ENCODE peak calls at places on chromosome 7, in seven cellular contexts. One of them, this sample, is unnamed.

GRCh38 chr7:93148135-93148534 is at the start of gene SAMD9L:
- DNase-seq in NB4: peak
- DNase-seq in tibial nerve: no peak
- DNase-seq in tibial artery: no peak
- DNase-seq in neural progenitor cell: no peak
- DNase-seq in BJ: no peak
- DNase-seq in upper lobe of right lung: no peak
- DNase-seq in this sample: no peak

GRCh38 chr7:4023502-4023901 is 658.6 kb upstream of the FOXK1 start:
- DNase-seq in NB4: no peak
- DNase-seq in tibial nerve: no peak
- DNase-seq in tibial artery: no peak
- DNase-seq in neural progenitor cell: no peak
- DNase-seq in BJ: no peak
- DNase-seq in upper lobe of right lung: no peak
- DNase-seq in this sample: no peak

GRCh38 chr7:54931532-54931931 is 87.3 kb upstream of the EGFR start:
- DNase-seq in NB4: no peak
- DNase-seq in tibial nerve: no peak
- DNase-seq in tibial artery: no peak
- DNase-seq in neural progenitor cell: no peak
- DNase-seq in BJ: no peak
- DNase-seq in upper lobe of right lung: no peak
- DNase-seq in this sample: no peak

GRCh38 chr7:114925443-114925842 is 3.5 kb downstream of the MDFIC start:
- DNase-seq in NB4: no peak
- DNase-seq in tibial nerve: no peak
- DNase-seq in tibial artery: no peak
- DNase-seq in neural progenitor cell: no peak
- DNase-seq in BJ: no peak
- DNase-seq in upper lobe of right lung: no peak
- DNase-seq in this sample: no peak

GRCh38 chr7:54992876-54993490 is 25.8 kb upstream of the EGFR start:
- DNase-seq in NB4: peak
- DNase-seq in tibial nerve: no peak
- DNase-seq in tibial artery: no peak
- DNase-seq in neural progenitor cell: no peak
- DNase-seq in BJ: no peak
- DNase-seq in upper lobe of right lung: no peak
- DNase-seq in this sample: no peak

GRCh38 chr7:22821702-22822485 is 755 bp downstream of the TOMM7 start:
- DNase-seq in NB4: no peak
- DNase-seq in tibial nerve: no peak
- DNase-seq in tibial artery: no peak
- DNase-seq in neural progenitor cell: peak
- DNase-seq in BJ: no peak
- DNase-seq in upper lobe of right lung: no peak
- DNase-seq in this sample: no peak

GRCh38 chr7:25725483-25725882 is 426.5 kb upstream of the NFE2L3 start:
- DNase-seq in NB4: no peak
- DNase-seq in tibial nerve: no peak
- DNase-seq in tibial artery: no peak
- DNase-seq in neural progenitor cell: no peak
- DNase-seq in BJ: no peak
- DNase-seq in upper lobe of right lung: no peak
- DNase-seq in this sample: no peak

GRCh38 chr7:71776726-71777125 is 635.4 kb downstream of the CALN1 start:
- DNase-seq in NB4: no peak
- DNase-seq in tibial nerve: no peak
- DNase-seq in tibial artery: no peak
- DNase-seq in neural progenitor cell: no peak
- DNase-seq in BJ: no peak
- DNase-seq in upper lobe of right lung: no peak
- DNase-seq in this sample: no peak

GRCh38 chr7:24769014-24769830 is 12.0 kb upstream of the GSDME start:
- DNase-seq in NB4: peak
- DNase-seq in tibial nerve: no peak
- DNase-seq in tibial artery: no peak
- DNase-seq in neural progenitor cell: no peak
- DNase-seq in BJ: no peak
- DNase-seq in upper lobe of right lung: no peak
- DNase-seq in this sample: no peak

GRCh38 chr7:38398725-38399321 is 125.4 kb upstream of the TARP start:
- DNase-seq in NB4: peak
- DNase-seq in tibial nerve: peak
- DNase-seq in tibial artery: no peak
- DNase-seq in neural progenitor cell: peak
- DNase-seq in BJ: no peak
- DNase-seq in upper lobe of right lung: peak
- DNase-seq in this sample: no peak

GRCh38 chr7:24911213-24911603 is 68.8 kb downstream of the OSBPL3 start:
- DNase-seq in NB4: peak
- DNase-seq in tibial nerve: no peak
- DNase-seq in tibial artery: no peak
- DNase-seq in neural progenitor cell: no peak
- DNase-seq in BJ: no peak
- DNase-seq in upper lobe of right lung: no peak
- DNase-seq in this sample: no peak

GRCh38 chr7:85483205-85483604 is 296.3 kb upstream of the SEMA3D start:
- DNase-seq in NB4: peak
- DNase-seq in tibial nerve: no peak
- DNase-seq in tibial artery: no peak
- DNase-seq in neural progenitor cell: no peak
- DNase-seq in BJ: peak
- DNase-seq in upper lobe of right lung: no peak
- DNase-seq in this sample: no peak

GRCh38 chr7:98314469-98314868 is 33.0 kb downstream of the BRI3 start:
- DNase-seq in NB4: no peak
- DNase-seq in tibial nerve: no peak
- DNase-seq in tibial artery: no peak
- DNase-seq in neural progenitor cell: no peak
- DNase-seq in BJ: no peak
- DNase-seq in upper lobe of right lung: no peak
- DNase-seq in this sample: peak

GRCh38 chr7:116173051-116174028 is 37.0 kb upstream of the TES start:
- DNase-seq in NB4: peak
- DNase-seq in tibial nerve: peak
- DNase-seq in tibial artery: no peak
- DNase-seq in neural progenitor cell: peak
- DNase-seq in BJ: no peak
- DNase-seq in upper lobe of right lung: no peak
- DNase-seq in this sample: no peak

GRCh38 chr7:36787933-36788378 is 63.7 kb upstream of the AOAH start:
- DNase-seq in NB4: no peak
- DNase-seq in tibial nerve: no peak
- DNase-seq in tibial artery: no peak
- DNase-seq in neural progenitor cell: no peak
- DNase-seq in BJ: no peak
- DNase-seq in upper lobe of right lung: no peak
- DNase-seq in this sample: no peak

GRCh38 chr7:80415114-80415513 is 96.8 kb downstream of the GNAT3 start:
- DNase-seq in NB4: no peak
- DNase-seq in tibial nerve: no peak
- DNase-seq in tibial artery: no peak
- DNase-seq in neural progenitor cell: no peak
- DNase-seq in BJ: no peak
- DNase-seq in upper lobe of right lung: no peak
- DNase-seq in this sample: no peak

GRCh38 chr7:101567231-101567630 is 61.9 kb downstream of the MYL10 start:
- DNase-seq in NB4: no peak
- DNase-seq in tibial nerve: no peak
- DNase-seq in tibial artery: peak
- DNase-seq in neural progenitor cell: peak
- DNase-seq in BJ: no peak
- DNase-seq in upper lobe of right lung: no peak
- DNase-seq in this sample: peak

GRCh38 chr7:91288208-91288824 is 24.1 kb downstream of the FZD1 start:
- DNase-seq in NB4: peak
- DNase-seq in tibial nerve: peak
- DNase-seq in tibial artery: no peak
- DNase-seq in neural progenitor cell: peak
- DNase-seq in BJ: no peak
- DNase-seq in upper lobe of right lung: no peak
- DNase-seq in this sample: no peak

GRCh38 chr7:21898265-21898930 is 47.3 kb downstream of the CDCA7L start:
- DNase-seq in NB4: peak
- DNase-seq in tibial nerve: no peak
- DNase-seq in tibial artery: no peak
- DNase-seq in neural progenitor cell: no peak
- DNase-seq in BJ: no peak
- DNase-seq in upper lobe of right lung: no peak
- DNase-seq in this sample: no peak

GRCh38 chr7:3267928-3268690 is 32.9 kb upstream of the SDK1 start:
- DNase-seq in NB4: no peak
- DNase-seq in tibial nerve: no peak
- DNase-seq in tibial artery: no peak
- DNase-seq in neural progenitor cell: no peak
- DNase-seq in BJ: peak
- DNase-seq in upper lobe of right lung: no peak
- DNase-seq in this sample: no peak

GRCh38 chr7:34087892-34088891 is 182.9 kb downstream of the BMPER start:
- DNase-seq in NB4: peak
- DNase-seq in tibial nerve: no peak
- DNase-seq in tibial artery: no peak
- DNase-seq in neural progenitor cell: peak
- DNase-seq in BJ: no peak
- DNase-seq in upper lobe of right lung: no peak
- DNase-seq in this sample: no peak

GRCh38 chr7:2738110-2738509 is 50.1 kb downstream of the AMZ1 start:
- DNase-seq in NB4: peak
- DNase-seq in tibial nerve: peak
- DNase-seq in tibial artery: peak
- DNase-seq in neural progenitor cell: no peak
- DNase-seq in BJ: no peak
- DNase-seq in upper lobe of right lung: no peak
- DNase-seq in this sample: peak

GRCh38 chr7:73303546-73303945 is 5.1 kb downstream of the NSUN5 start:
- DNase-seq in NB4: no peak
- DNase-seq in tibial nerve: no peak
- DNase-seq in tibial artery: peak
- DNase-seq in neural progenitor cell: no peak
- DNase-seq in BJ: no peak
- DNase-seq in upper lobe of right lung: peak
- DNase-seq in this sample: no peak

GRCh38 chr7:48458701-48459509 is 287.6 kb downstream of the ABCA13 start:
- DNase-seq in NB4: no peak
- DNase-seq in tibial nerve: no peak
- DNase-seq in tibial artery: no peak
- DNase-seq in neural progenitor cell: no peak
- DNase-seq in BJ: no peak
- DNase-seq in upper lobe of right lung: no peak
- DNase-seq in this sample: no peak
- TF ChIP-seq CTCF in NB4: no peak
- TF ChIP-seq CTCF in tibial nerve: no peak
- TF ChIP-seq CTCF in tibial artery: no peak
- TF ChIP-seq CTCF in neural progenitor cell: no peak
- TF ChIP-seq CTCF in BJ: no peak
- TF ChIP-seq CTCF in upper lobe of right lung: no peak
- TF ChIP-seq CTCF in this sample: no peak

GRCh38 chr7:132428247-132428919 is 147.9 kb downstream of the PLXNA4 start:
- DNase-seq in NB4: no peak
- DNase-seq in tibial nerve: no peak
- DNase-seq in tibial artery: no peak
- DNase-seq in neural progenitor cell: no peak
- DNase-seq in BJ: no peak
- DNase-seq in upper lobe of right lung: no peak
- DNase-seq in this sample: no peak

GRCh38 chr7:132423594-132424200 is 152.6 kb downstream of the PLXNA4 start:
- DNase-seq in NB4: no peak
- DNase-seq in tibial nerve: no peak
- DNase-seq in tibial artery: no peak
- DNase-seq in neural progenitor cell: no peak
- DNase-seq in BJ: no peak
- DNase-seq in upper lobe of right lung: no peak
- DNase-seq in this sample: no peak

GRCh38 chr7:132424821-132425739 is 151.2 kb downstream of the PLXNA4 start:
- DNase-seq in NB4: no peak
- DNase-seq in tibial nerve: no peak
- DNase-seq in tibial artery: no peak
- DNase-seq in neural progenitor cell: no peak
- DNase-seq in BJ: no peak
- DNase-seq in upper lobe of right lung: no peak
- DNase-seq in this sample: no peak

GRCh38 chr7:132424277-132424676 is 152.0 kb downstream of the PLXNA4 start:
- DNase-seq in NB4: no peak
- DNase-seq in tibial nerve: no peak
- DNase-seq in tibial artery: no peak
- DNase-seq in neural progenitor cell: no peak
- DNase-seq in BJ: no peak
- DNase-seq in upper lobe of right lung: no peak
- DNase-seq in this sample: no peak

DNA sequence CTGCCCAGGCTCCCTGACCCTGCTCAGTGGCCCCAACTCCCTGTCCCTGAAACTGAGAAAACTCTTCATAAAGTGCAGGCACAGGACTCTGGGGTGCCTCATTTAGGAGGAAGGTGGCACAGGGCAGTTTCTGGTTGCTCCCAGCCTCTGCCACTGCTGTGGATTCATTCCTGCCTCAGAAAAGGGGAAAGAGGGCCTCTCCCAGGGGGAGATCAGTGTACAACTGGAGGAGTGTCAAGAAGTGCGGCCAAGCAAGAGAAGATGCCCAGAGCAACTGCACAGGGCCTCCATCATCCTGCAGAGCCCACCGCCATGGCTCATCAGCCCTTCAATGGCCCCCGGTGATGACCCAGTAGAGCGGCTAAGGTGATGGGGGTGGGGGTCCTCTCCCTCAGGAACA is 150.3 kb downstream of the PLXNA4 start:
- DNase-seq in NB4: no peak
- DNase-seq in tibial nerve: no peak
- DNase-seq in tibial artery: no peak
- DNase-seq in neural progenitor cell: no peak
- DNase-seq in BJ: no peak
- DNase-seq in upper lobe of right lung: no peak
- DNase-seq in this sample: no peak
- TF ChIP-seq CTCF in NB4: no peak
- TF ChIP-seq CTCF in tibial nerve: no peak
- TF ChIP-seq CTCF in tibial artery: no peak
- TF ChIP-seq CTCF in neural progenitor cell: no peak
- TF ChIP-seq CTCF in BJ: no peak
- TF ChIP-seq CTCF in upper lobe of right lung: no peak
- TF ChIP-seq CTCF in this sample: no peak

DNA sequence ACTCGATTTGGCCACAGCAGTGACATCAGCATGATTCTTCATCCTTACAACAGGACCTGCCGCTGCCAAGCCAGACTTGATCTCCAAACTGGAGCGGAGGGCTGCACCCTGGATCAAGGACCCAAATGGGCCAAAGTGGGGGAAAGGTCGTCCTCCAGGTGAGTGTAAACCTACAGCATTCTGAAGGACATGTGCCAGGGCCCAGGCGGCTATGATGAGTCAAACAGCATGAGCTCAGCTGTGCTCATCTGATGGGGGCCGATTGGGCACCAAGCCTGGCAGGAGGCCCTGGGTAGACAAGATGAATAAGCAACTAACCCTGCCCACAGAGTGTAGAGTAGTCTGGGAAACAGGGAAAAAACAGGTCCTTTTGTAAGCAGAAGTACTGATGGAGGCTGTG is 14.4 kb upstream of the ATP6V0E2 start:
- DNase-seq in NB4: no peak
- DNase-seq in tibial nerve: no peak
- DNase-seq in tibial artery: no peak
- DNase-seq in neural progenitor cell: no peak
- DNase-seq in BJ: no peak
- DNase-seq in upper lobe of right lung: peak
- DNase-seq in this sample: peak
- TF ChIP-seq CTCF in NB4: no peak
- TF ChIP-seq CTCF in tibial nerve: no peak
- TF ChIP-seq CTCF in tibial artery: no peak
- TF ChIP-seq CTCF in neural progenitor cell: no peak
- TF ChIP-seq CTCF in BJ: no peak
- TF ChIP-seq CTCF in upper lobe of right lung: no peak
- TF ChIP-seq CTCF in this sample: no peak

GRCh38 chr7:130037703-130038102 is 13.5 kb downstream of the ZC3HC1 start:
- DNase-seq in NB4: no peak
- DNase-seq in tibial nerve: no peak
- DNase-seq in tibial artery: no peak
- DNase-seq in neural progenitor cell: no peak
- DNase-seq in BJ: no peak
- DNase-seq in upper lobe of right lung: no peak
- DNase-seq in this sample: no peak
- TF ChIP-seq CTCF in NB4: peak
- TF ChIP-seq CTCF in tibial nerve: no peak
- TF ChIP-seq CTCF in tibial artery: no peak
- TF ChIP-seq CTCF in neural progenitor cell: peak
- TF ChIP-seq CTCF in BJ: peak
- TF ChIP-seq CTCF in upper lobe of right lung: no peak
- TF ChIP-seq CTCF in this sample: peak

This sample was measured in chondrocyte.